ENCODE peak calls at places on chromosomes 4 and X, in ten cellular contexts. Q, E, M, D, A, P, L, U, K and Y are unnamed samples.
A peak's percentile ranks its signal among the peaks of the same experiment; 100 is the strongest.

GRCh38 chr4:113222006-113222405 is 172.6 kb downstream of the ANK2 start:
- DNase-seq in Q (no peak), E (no peak), M (no peak), D (no peak), A (no peak), P (no peak), L (no peak), U (no peak), K (peak; percentile 9), Y (no peak)

GRCh38 chr4:73816814-73817213 is 19.7 kb upstream of the CXCL6 start:
- DNase-seq in Q (no peak), E (peak; percentile 24), M (no peak), D (no peak), A (no peak), P (no peak), L (no peak), U (peak; percentile 8), K (peak; percentile 97), Y (no peak)

GRCh38 chrX:132622130-132622529 is 133.3 kb upstream of the MBNL3 start:
- DNase-seq in Q (no peak), E (no peak), M (no peak), D (no peak), A (no peak), P (no peak), L (no peak), U (no peak), K (peak; percentile 22), Y (no peak)

GRCh38 chr4:25928956-25929336 is 14.9 kb downstream of the SMIM20 start:
- DNase-seq in Q (no peak), E (no peak), M (no peak), D (no peak), A (no peak), P (no peak), L (no peak), U (no peak), K (peak; percentile 85), Y (no peak)

GRCh38 chrX:107894038-107894437 is 68.4 kb downstream of the MID2 start:
- DNase-seq in Q (no peak), E (no peak), M (no peak), D (peak; percentile 68), A (no peak), P (no peak), L (no peak), U (no peak), K (peak; percentile 61), Y (no peak)

GRCh38 chrX:22746081-22746480 is 253.7 kb upstream of the DDX53 start:
- DNase-seq in Q (peak; percentile 13), E (no peak), M (no peak), D (no peak), A (peak; percentile 14), P (no peak), L (no peak), U (no peak), K (no peak), Y (no peak)

GRCh38 chrX:107710617-107711391 is 64.8 kb downstream of the TSC22D3 start:
- DNase-seq in Q (no peak), E (peak; percentile 52), M (no peak), D (peak; percentile 76), A (no peak), P (peak; percentile 68), L (peak; percentile 47), U (peak; percentile 81), K (peak; percentile 97), Y (peak; percentile 80)

GRCh38 chrX:32571579-32571978 is 639.8 kb downstream of the DMD start:
- DNase-seq in Q (no peak), E (no peak), M (no peak), D (no peak), A (no peak), P (no peak), L (no peak), U (no peak), K (peak; percentile 1), Y (no peak)

GRCh38 chrX:104137496-104137895 is 19.3 kb downstream of the SLC25A53 start:
- DNase-seq in Q (no peak), E (no peak), M (no peak), D (peak; percentile 3), A (no peak), P (no peak), L (no peak), U (no peak), K (peak; percentile 40), Y (no peak)

GRCh38 chr4:22471999-22472434 is 43.8 kb downstream of the ADGRA3 start:
- DNase-seq in Q (no peak), E (no peak), M (no peak), D (no peak), A (no peak), P (no peak), L (no peak), U (no peak), K (no peak), Y (no peak)

GRCh38 chr4:7546809-7547367 is 112.2 kb upstream of the PSAPL1 start:
- DNase-seq in Q (no peak), E (no peak), M (no peak), D (no peak), A (no peak), P (no peak), L (no peak), U (peak; percentile 71), K (peak; percentile 59), Y (no peak)

GRCh38 chr4:72690782-72691181 is 121.8 kb upstream of the ADAMTS3 start:
- DNase-seq in Q (no peak), E (no peak), M (no peak), D (no peak), A (no peak), P (no peak), L (no peak), U (no peak), K (no peak), Y (no peak)

GRCh38 chr4:131091896-131092295 is 1995.9 kb downstream of the C4orf33 start:
- DNase-seq in Q (no peak), E (no peak), M (no peak), D (peak; percentile 74), A (no peak), P (no peak), L (no peak), U (no peak), K (peak; percentile 67), Y (no peak)

GRCh38 chrX:63764946-63765345 is 20.1 kb downstream of the ARHGEF9 start:
- DNase-seq in Q (no peak), E (no peak), M (no peak), D (no peak), A (no peak), P (no peak), L (no peak), U (no peak), K (peak; percentile 9), Y (no peak)

GRCh38 chrX:17587352-17587751 is 149.9 kb upstream of the SCML1 start:
- DNase-seq in Q (no peak), E (no peak), M (no peak), D (no peak), A (no peak), P (no peak), L (no peak), U (no peak), K (no peak), Y (no peak)

GRCh38 chr4:153345011-153345981 is 808 bp downstream of the MND1 start:
- DNase-seq in Q (peak; percentile 20), E (no peak), M (peak; percentile 38), D (peak; percentile 84), A (no peak), P (peak; percentile 44), L (no peak), U (no peak), K (peak; percentile 55), Y (no peak)

GRCh38 chr4:8702020-8702495 is 109.5 kb downstream of the CPZ start:
- DNase-seq in Q (no peak), E (no peak), M (no peak), D (no peak), A (no peak), P (no peak), L (no peak), U (no peak), K (no peak), Y (no peak)

GRCh38 chrX:15269120-15269519 is 763 bp downstream of the ASB9 start:
- DNase-seq in Q (no peak), E (no peak), M (no peak), D (no peak), A (no peak), P (no peak), L (no peak), U (no peak), K (no peak), Y (no peak)

DNA sequence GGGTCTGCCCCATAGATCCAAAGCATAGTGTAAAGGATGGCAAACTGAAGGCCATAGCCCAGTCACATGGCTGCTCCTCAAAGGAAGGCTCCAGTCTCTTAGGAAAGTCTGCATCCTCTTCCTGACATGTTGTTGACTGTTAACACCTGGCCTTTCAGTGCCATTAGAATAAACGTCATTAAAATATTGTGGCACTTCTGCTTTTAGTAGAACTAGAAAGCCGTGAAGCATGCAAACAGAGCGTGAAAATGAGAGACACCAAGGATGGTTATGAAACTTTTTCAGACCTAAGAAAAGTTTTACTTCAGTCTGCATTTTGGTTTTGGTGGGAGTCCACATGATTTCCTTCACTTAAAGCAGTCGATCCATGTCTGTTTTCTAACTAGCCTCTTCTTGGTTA is 41.1 kb upstream of the AFF2 start:
- DNase-seq in Q (no peak), E (no peak), M (no peak), D (no peak), A (no peak), P (no peak), L (no peak), U (no peak), K (no peak), Y (no peak)
- H3K4me3 ChIP-seq in Q (no peak overlapping the region), E (no peak overlapping the region), M (no peak overlapping the region), D (no peak overlapping the region), A (no peak overlapping the region), P (no peak overlapping the region), L (no peak overlapping the region), U (no peak overlapping the region), K (no peak overlapping the region), Y (no peak overlapping the region)

GRCh38 chr4:30295652-30296051 is 424.5 kb upstream of the PCDH7 start:
- DNase-seq in Q (no peak), E (no peak), M (no peak), D (peak; percentile 51), A (no peak), P (no peak), L (no peak), U (no peak), K (no peak), Y (no peak)
- TF ChIP-seq CTCF in Q (no peak), E (no peak), M (no peak), D (peak; percentile 59), A (no peak), P (no peak), L (no peak), U (no peak), K (no peak), Y (no peak)

GRCh38 chrX:19885732-19886131 is 1.7 kb downstream of the SH3KBP1 start:
- DNase-seq in Q (no peak), E (no peak), M (no peak), D (no peak), A (no peak), P (no peak), L (no peak), U (no peak), K (no peak), Y (no peak)
- H3K4me3 ChIP-seq in Q (peak overlapping the region; percentile 75), E (no peak overlapping the region), M (peak overlapping the region; percentile 60), D (no peak overlapping the region), A (peak overlapping the region; percentile 81), P (no peak overlapping the region), L (no peak overlapping the region), U (no peak overlapping the region), K (no peak overlapping the region), Y (no peak overlapping the region)

DNA sequence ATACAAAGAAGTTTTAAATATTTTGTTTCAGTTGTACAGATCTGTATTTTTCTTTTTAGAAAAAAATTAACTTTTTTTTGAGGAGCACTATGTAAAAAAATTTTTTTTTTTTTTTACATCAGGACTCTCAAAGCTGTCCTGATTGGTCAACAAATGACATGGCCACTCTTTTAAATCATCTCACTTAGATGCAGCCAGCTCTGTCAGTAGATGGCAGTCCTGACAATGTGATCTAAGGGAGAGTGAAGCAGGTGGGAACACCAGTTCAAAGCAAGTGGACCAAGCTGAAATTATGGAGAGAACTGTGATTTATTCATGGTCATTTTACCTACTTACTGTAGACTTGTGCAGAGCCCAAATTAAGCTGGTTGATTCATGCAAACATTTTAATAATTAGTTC is 174.6 kb upstream of the GPRIN3 start:
- DNase-seq in Q (no peak), E (no peak), M (no peak), D (peak; percentile 70), A (no peak), P (no peak), L (no peak), U (no peak), K (peak; percentile 83), Y (no peak)
- TF ChIP-seq CTCF in Q (no peak), E (no peak), M (no peak), D (peak; percentile 84), A (peak; percentile 37), P (peak; percentile 32), L (no peak), U (peak; percentile 26), K (peak; percentile 62), Y (no peak)